ENCODE peak calls at places on chromosomes 4 and X, in six cellular contexts. Z is IMR-90, O is mesenchymal stem cell, A is H9, E is neuronal stem cell, S is trophoblast cell. V is an unnamed sample.

GRCh38 chr4:16496501-16496900 is 270.2 kb upstream of the TAPT1 start:
- DNase-seq in A (no peak), Z (peak), E (no peak), O (peak), S (no peak), V (no peak)

GRCh38 chr4:159252491-159252890 is 149.6 kb downstream of the RAPGEF2 start:
- DNase-seq in E (no peak), S (no peak), A (no peak), Z (no peak), O (peak), V (no peak)

GRCh38 chr4:175951794-175952193 is 113.8 kb upstream of the WDR17 start:
- DNase-seq in O (no peak), S (no peak), E (no peak), Z (peak), A (no peak), V (no peak)

GRCh38 chr4:126213996-126214395 is 899.2 kb downstream of the FAT4 start:
- DNase-seq in E (no peak), S (no peak), A (no peak), Z (no peak), O (no peak), V (no peak)

GRCh38 chrX:134423606-134424005 is 36.4 kb upstream of the HPRT1 start:
- DNase-seq in E (no peak), S (no peak), Z (peak), O (peak), A (no peak), V (no peak)

GRCh38 chr4:180377741-180378140 is 1865.5 kb upstream of the TENM3 start:
- DNase-seq in S (no peak), Z (no peak), E (no peak), A (no peak), O (no peak), V (no peak)

GRCh38 chr4:142845293-142846070 is 619 bp downstream of the INPP4B start:
- DNase-seq in O (peak), E (peak), Z (no peak), S (no peak), A (peak), V (peak)

GRCh38 chrX:154317391-154318000 is 21.9 kb downstream of the TKTL1 start:
- DNase-seq in Z (peak), A (peak), O (peak), E (no peak), S (no peak), V (no peak)

GRCh38 chrX:152904151-152905080 is 6.5 kb downstream of the ZNF185 start:
- DNase-seq in O (peak), Z (peak), S (peak), E (peak), A (peak), V (peak)

GRCh38 chr4:95014068-95014467 is 256.3 kb downstream of the BMPR1B start:
- DNase-seq in A (no peak), S (no peak), E (no peak), O (no peak), Z (no peak), V (no peak)

GRCh38 chr4:151567056-151567455 is 158.1 kb downstream of the FHIP1A start:
- DNase-seq in A (no peak), S (no peak), Z (no peak), O (no peak), E (no peak), V (no peak)

GRCh38 chr4:20403317-20403716 is 151.6 kb downstream of the SLIT2 start:
- DNase-seq in Z (no peak), O (no peak), E (no peak), A (no peak), S (no peak), V (no peak)

GRCh38 chr4:42713371-42713770 is 56.5 kb upstream of the ATP8A1 start:
- DNase-seq in O (no peak), A (no peak), Z (no peak), S (no peak), E (no peak), V (no peak)

GRCh38 chr4:137213372-137214173 is 318.7 kb downstream of the PCDH18 start:
- DNase-seq in S (no peak), O (no peak), Z (peak), E (no peak), A (no peak), V (no peak)

GRCh38 chr4:22502895-22503814 is 12.7 kb downstream of the ADGRA3 start:
- DNase-seq in S (no peak), A (no peak), O (peak), Z (peak), E (no peak), V (no peak)

GRCh38 chr4:86300516-86300915 is 59.3 kb downstream of the MAPK10 start:
- DNase-seq in A (no peak), Z (no peak), O (no peak), S (no peak), E (no peak), V (no peak)

GRCh38 chr4:139154952-139155557 is 22.0 kb downstream of the ELF2 start:
- DNase-seq in E (no peak), O (no peak), A (no peak), S (no peak), Z (no peak), V (no peak)

GRCh38 chr4:138348055-138348454 is 105.9 kb upstream of the SLC7A11 start:
- DNase-seq in A (no peak), Z (peak), E (no peak), S (no peak), O (no peak), V (no peak)

GRCh38 chrX:37468111-37468739 is 103.2 kb upstream of the LANCL3 start:
- DNase-seq in S (no peak), A (no peak), Z (no peak), O (no peak), E (no peak), V (no peak)

GRCh38 chr4:113614414-113614813 is 147.1 kb downstream of the CAMK2D start:
- DNase-seq in Z (no peak), E (no peak), A (no peak), S (no peak), O (no peak), V (no peak)

GRCh38 chr4:22021116-22021515 is 72.5 kb upstream of the KCNIP4 start:
- DNase-seq in O (no peak), Z (no peak), S (no peak), A (no peak), E (no peak), V (no peak)

GRCh38 chr4:1193206-1194027 is 21.0 kb upstream of the SPON2 start:
- DNase-seq in E (no peak), Z (no peak), A (peak), O (no peak), S (no peak), V (no peak)

GRCh38 chr4:17786567-17786966 is 5.1 kb upstream of the FAM184B start:
- DNase-seq in Z (peak), A (no peak), E (no peak), S (no peak), O (no peak), V (no peak)

GRCh38 chr4:13642576-13642975 is 15.1 kb upstream of the BOD1L1 start:
- DNase-seq in A (no peak), E (no peak), S (no peak), Z (peak), O (peak), V (no peak)

GRCh38 chr4:5365071-5366008 is 314.1 kb downstream of the STK32B start:
- DNase-seq in A (peak), E (peak), S (peak), Z (peak), O (peak), V (no peak)

GRCh38 chr4:149101649-149102048 is 659.4 kb upstream of the NR3C2 start:
- DNase-seq in E (no peak), S (no peak), O (no peak), A (no peak), Z (no peak), V (no peak)

GRCh38 chrX:78997870-78998558 is 52.8 kb downstream of the P2RY10 start:
- DNase-seq in S (no peak), Z (no peak), O (no peak), A (no peak), E (no peak), V (no peak)

GRCh38 chrX:149512225-149512885 is 7.2 kb upstream of the IDS start:
- DNase-seq in Z (peak), O (peak), A (peak), E (peak), S (peak), V (peak)

DNA sequence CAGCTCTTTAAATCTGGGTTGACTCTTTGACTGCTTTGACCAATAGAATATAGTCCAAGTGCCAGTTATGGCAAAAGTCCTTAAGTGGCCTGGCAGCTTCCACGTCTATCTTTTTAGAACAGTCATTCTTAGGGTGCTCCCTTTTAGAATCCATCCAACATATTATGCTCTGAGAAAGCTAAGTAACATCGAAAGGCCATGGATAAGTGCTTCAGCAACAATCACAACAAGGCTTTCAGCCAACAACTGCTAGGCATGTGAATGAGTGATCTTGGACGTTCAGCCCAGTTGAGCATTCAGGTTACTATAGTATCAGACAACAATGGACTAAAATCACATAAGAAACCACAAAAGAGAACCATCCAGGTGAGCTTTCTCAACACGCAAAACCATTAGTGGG is 818.7 kb downstream of the DMD start:
- DNase-seq in E (no peak), Z (no peak), A (no peak), S (no peak), O (no peak), V (no peak)
- H3K14ac ChIP-seq in E (no peak), Z (no peak), A (no peak), S (no peak), O (no peak), V (no peak)

GRCh38 chr4:153651041-153651960 is 32.8 kb upstream of the TLR2 start:
- DNase-seq in E (no peak), Z (no peak), A (no peak), O (no peak), S (peak), V (no peak)
- H3K14ac ChIP-seq in E (no peak), Z (no peak), A (no peak), O (no peak), S (no peak), V (no peak)

GRCh38 chr4:2331519-2332200 is 69.8 kb upstream of the MXD4 start:
- DNase-seq in E (no peak), O (no peak), A (no peak), S (no peak), Z (no peak), V (no peak)
- H3K14ac ChIP-seq in E (peak), O (no peak), A (no peak), S (no peak), Z (no peak), V (no peak)

GRCh38 chrX:77595848-77596247 is 148.7 kb downstream of the FGF16 start:
- DNase-seq in Z (peak), A (no peak), S (no peak), E (no peak), O (no peak), V (no peak)
- H3K14ac ChIP-seq in Z (no peak), A (no peak), S (no peak), E (no peak), O (no peak), V (no peak)

DNA sequence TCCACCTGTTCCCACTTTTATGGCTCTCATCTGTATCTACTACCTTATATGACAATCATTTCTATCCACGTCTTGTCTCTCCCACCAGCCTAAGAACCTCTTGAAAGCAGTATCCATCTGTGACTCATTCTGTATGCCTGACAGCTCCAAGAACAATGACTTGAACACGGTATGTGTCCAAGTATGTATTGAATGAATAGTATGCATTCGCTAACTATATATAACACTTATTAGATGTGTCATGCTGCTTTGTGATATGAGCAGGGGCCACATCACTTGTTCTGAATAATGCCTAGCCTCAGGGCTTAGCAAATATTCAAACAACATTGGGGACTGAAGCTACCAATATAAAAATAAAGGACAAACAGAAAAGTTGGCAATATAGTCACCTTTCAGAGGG is 4.9 kb downstream of the OPHN1 start:
- DNase-seq in A (no peak), O (peak), E (no peak), S (no peak), Z (peak), V (no peak)
- H3K14ac ChIP-seq in A (no peak), O (no peak), E (no peak), S (no peak), Z (no peak), V (no peak)

GRCh38 chrX:110614596-110614995 is 181.0 kb downstream of the CHRDL1 start:
- DNase-seq in O (no peak), S (no peak), A (no peak), E (no peak), Z (no peak), V (no peak)
- H3K14ac ChIP-seq in O (no peak), S (no peak), A (no peak), E (no peak), Z (no peak), V (no peak)

GRCh38 chr4:121145430-121145829 is 18.7 kb downstream of the TNIP3 start:
- DNase-seq in O (no peak), A (no peak), Z (no peak), E (no peak), S (no peak), V (no peak)

GRCh38 chr4:121146530-121146929 is 17.6 kb downstream of the TNIP3 start:
- DNase-seq in Z (peak), A (no peak), E (no peak), O (no peak), S (no peak), V (no peak)

GRCh38 chr4:121144021-121144420 is 20.1 kb downstream of the TNIP3 start:
- DNase-seq in O (no peak), Z (no peak), S (no peak), A (no peak), E (no peak), V (no peak)

GRCh38 chr4:121140712-121141111 is 23.4 kb downstream of the TNIP3 start:
- DNase-seq in S (no peak), A (no peak), Z (peak), E (no peak), O (peak), V (no peak)

DNA sequence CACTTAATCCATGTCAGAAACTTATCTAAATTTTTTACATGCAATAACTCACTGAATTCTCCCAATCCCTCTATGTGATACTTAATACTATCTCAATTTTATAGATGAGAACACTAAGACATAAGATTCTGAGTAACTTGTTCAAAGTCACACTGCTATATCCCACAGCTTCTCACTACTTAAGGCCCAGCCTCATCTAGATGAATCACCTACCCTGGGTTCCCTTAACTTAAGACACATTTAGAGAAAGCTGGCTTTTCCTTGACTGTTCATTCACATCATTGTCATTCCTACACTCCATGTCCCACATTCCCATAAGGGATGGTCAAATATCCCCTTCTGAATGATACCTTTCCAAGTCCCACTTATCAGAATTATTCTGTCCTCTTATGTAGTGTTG is 21.0 kb downstream of the TNIP3 start:
- DNase-seq in E (no peak), Z (peak), A (no peak), O (no peak), S (no peak), V (no peak)
- H3K14ac ChIP-seq in E (no peak), Z (no peak), A (no peak), O (no peak), S (no peak), V (no peak)

GRCh38 chr4:39719804-39720580 is 22.1 kb downstream of the UBE2K start:
- DNase-seq in S (peak), O (peak), A (no peak), Z (peak), E (no peak), V (no peak)

GRCh38 chr4:39718366-39719323 is 20.7 kb downstream of the UBE2K start:
- DNase-seq in S (peak), E (no peak), O (no peak), A (no peak), Z (no peak), V (no peak)

GRCh38 chr4:39716356-39716755 is 18.4 kb downstream of the UBE2K start:
- DNase-seq in A (no peak), Z (no peak), E (no peak), O (no peak), S (peak), V (no peak)

GRCh38 chr4:39715788-39716187 is 17.9 kb downstream of the UBE2K start:
- DNase-seq in O (no peak), S (no peak), A (no peak), Z (no peak), E (no peak), V (no peak)

DNA sequence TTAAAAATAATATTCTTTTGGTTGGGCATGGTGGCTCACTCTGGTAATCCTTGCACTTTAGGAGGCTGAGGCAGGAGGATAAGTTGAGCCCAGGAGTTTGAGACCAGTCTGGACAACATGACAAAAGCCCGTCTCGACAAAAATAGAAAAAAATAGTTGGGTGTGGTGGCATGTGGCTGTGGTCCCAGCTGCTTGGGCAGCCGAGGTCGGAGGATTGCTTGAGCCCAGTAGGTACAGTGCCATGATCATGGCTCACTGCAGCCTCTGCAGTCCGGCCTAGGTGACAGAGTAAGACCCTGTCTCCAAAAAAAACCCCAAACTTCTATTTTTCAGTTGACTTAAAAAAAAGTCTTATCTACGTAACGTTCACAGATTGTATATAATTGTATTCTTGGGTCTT is 23.9 kb downstream of the UBE2K start:
- DNase-seq in A (no peak), E (no peak), S (no peak), Z (no peak), O (no peak), V (no peak)
- H3K14ac ChIP-seq in A (no peak), E (no peak), S (no peak), Z (no peak), O (no peak), V (no peak)

DNA sequence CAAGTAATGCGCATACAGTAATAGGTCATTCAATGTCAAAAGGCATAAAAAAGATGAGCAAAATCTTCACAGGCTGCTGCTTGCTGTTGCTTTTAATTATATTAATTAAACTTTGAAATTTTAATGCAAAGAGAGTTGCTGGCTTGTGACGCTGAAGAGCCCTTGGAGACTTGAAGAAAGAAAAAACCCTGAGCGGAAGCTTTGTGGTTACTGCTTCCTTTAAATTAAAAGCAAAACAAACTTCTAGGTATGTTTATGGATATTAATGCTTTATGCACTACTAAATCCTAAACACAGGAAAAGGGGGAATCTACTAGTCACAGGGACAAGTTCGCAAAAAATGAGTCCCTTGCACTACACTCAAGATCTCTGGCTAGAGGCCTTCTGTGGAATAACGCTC is 166.7 kb downstream of the ANTXR2 start:
- DNase-seq in Z (no peak), O (no peak), S (no peak), A (no peak), E (no peak), V (no peak)
- H3K14ac ChIP-seq in Z (no peak), O (no peak), S (no peak), A (no peak), E (no peak), V (no peak)